ENCODE peak calls at places on chromosomes 4 and X, in seven cellular contexts. One of them, this sample, is unnamed.
A peak's percentile ranks its signal among the peaks of the same experiment; 100 is the strongest.

GRCh38 chr4:47017494-47017893 is 13.9 kb upstream of the GABRB1 start:
- DNase-seq in Daoy: no peak
- DNase-seq in HFF-Myc: no peak
- DNase-seq in SK-N-SH: no peak
- DNase-seq in ureter: no peak
- DNase-seq in NCI-H1417: no peak
- DNase-seq in brain microvascular endothelial cell: peak; percentile 28
- DNase-seq in this sample: no peak

GRCh38 chr4:183200453-183200852 is 101.4 kb downstream of the WWC2 start:
- DNase-seq in Daoy: peak; percentile 80
- DNase-seq in HFF-Myc: peak; percentile 50
- DNase-seq in SK-N-SH: no peak
- DNase-seq in ureter: peak; percentile 47
- DNase-seq in NCI-H1417: no peak
- DNase-seq in brain microvascular endothelial cell: peak; percentile 93
- DNase-seq in this sample: peak; percentile 79

GRCh38 chr4:154503598-154503997 is 12.0 kb upstream of the DCHS2 start:
- DNase-seq in Daoy: no peak
- DNase-seq in HFF-Myc: no peak
- DNase-seq in SK-N-SH: peak; percentile 17
- DNase-seq in ureter: no peak
- DNase-seq in NCI-H1417: peak; percentile 65
- DNase-seq in brain microvascular endothelial cell: no peak
- DNase-seq in this sample: no peak

GRCh38 chr4:8278009-8278395 is 8.4 kb downstream of the HTRA3 start:
- DNase-seq in Daoy: no peak
- DNase-seq in HFF-Myc: no peak
- DNase-seq in SK-N-SH: no peak
- DNase-seq in ureter: no peak
- DNase-seq in NCI-H1417: no peak
- DNase-seq in brain microvascular endothelial cell: peak; percentile 14
- DNase-seq in this sample: no peak

GRCh38 chrX:153966841-153967535 is 4.6 kb downstream of the HCFC1 start:
- DNase-seq in Daoy: no peak
- DNase-seq in HFF-Myc: no peak
- DNase-seq in SK-N-SH: no peak
- DNase-seq in ureter: no peak
- DNase-seq in NCI-H1417: no peak
- DNase-seq in brain microvascular endothelial cell: no peak
- DNase-seq in this sample: no peak

GRCh38 chr4:163343604-163344146 is at the start of gene NPY5R:
- DNase-seq in Daoy: no peak
- DNase-seq in HFF-Myc: no peak
- DNase-seq in SK-N-SH: peak; percentile 29
- DNase-seq in ureter: no peak
- DNase-seq in NCI-H1417: no peak
- DNase-seq in brain microvascular endothelial cell: no peak
- DNase-seq in this sample: no peak

GRCh38 chr4:57191523-57192034 is 81.4 kb upstream of the IGFBP7 start:
- DNase-seq in Daoy: peak; percentile 25
- DNase-seq in HFF-Myc: no peak
- DNase-seq in SK-N-SH: no peak
- DNase-seq in ureter: no peak
- DNase-seq in NCI-H1417: no peak
- DNase-seq in brain microvascular endothelial cell: no peak
- DNase-seq in this sample: no peak

GRCh38 chr4:147760176-147760575 is 28.3 kb downstream of the ARHGAP10 start:
- DNase-seq in Daoy: no peak
- DNase-seq in HFF-Myc: no peak
- DNase-seq in SK-N-SH: no peak
- DNase-seq in ureter: peak; percentile 57
- DNase-seq in NCI-H1417: peak; percentile 40
- DNase-seq in brain microvascular endothelial cell: no peak
- DNase-seq in this sample: no peak

GRCh38 chr4:11611868-11612267 is 183.2 kb upstream of the HS3ST1 start:
- DNase-seq in Daoy: no peak
- DNase-seq in HFF-Myc: no peak
- DNase-seq in SK-N-SH: no peak
- DNase-seq in ureter: no peak
- DNase-seq in NCI-H1417: no peak
- DNase-seq in brain microvascular endothelial cell: no peak
- DNase-seq in this sample: no peak

GRCh38 chr4:6910340-6910959 is 824 bp downstream of the TBC1D14 start:
- DNase-seq in Daoy: no peak
- DNase-seq in HFF-Myc: no peak
- DNase-seq in SK-N-SH: peak; percentile 51
- DNase-seq in ureter: no peak
- DNase-seq in NCI-H1417: no peak
- DNase-seq in brain microvascular endothelial cell: no peak
- DNase-seq in this sample: no peak

GRCh38 chr4:29046166-29046565 is 1674.0 kb upstream of the PCDH7 start:
- DNase-seq in Daoy: no peak
- DNase-seq in HFF-Myc: no peak
- DNase-seq in SK-N-SH: no peak
- DNase-seq in ureter: no peak
- DNase-seq in NCI-H1417: no peak
- DNase-seq in brain microvascular endothelial cell: peak; percentile 63
- DNase-seq in this sample: peak; percentile 43

GRCh38 chrX:23907106-23907495 is 637 bp downstream of the APOO start:
- DNase-seq in Daoy: no peak
- DNase-seq in HFF-Myc: no peak
- DNase-seq in SK-N-SH: no peak
- DNase-seq in ureter: peak; percentile 46
- DNase-seq in NCI-H1417: no peak
- DNase-seq in brain microvascular endothelial cell: no peak
- DNase-seq in this sample: no peak

GRCh38 chr4:139753686-139754085 is 88.1 kb downstream of the MGST2 start:
- DNase-seq in Daoy: no peak
- DNase-seq in HFF-Myc: no peak
- DNase-seq in SK-N-SH: no peak
- DNase-seq in ureter: no peak
- DNase-seq in NCI-H1417: no peak
- DNase-seq in brain microvascular endothelial cell: no peak
- DNase-seq in this sample: no peak

GRCh38 chrX:18620349-18620748 is 51.6 kb downstream of the RS1 start:
- DNase-seq in Daoy: no peak
- DNase-seq in HFF-Myc: no peak
- DNase-seq in SK-N-SH: no peak
- DNase-seq in ureter: no peak
- DNase-seq in NCI-H1417: no peak
- DNase-seq in brain microvascular endothelial cell: no peak
- DNase-seq in this sample: no peak

GRCh38 chr4:161767116-161767515 is 396.7 kb downstream of the FSTL5 start:
- DNase-seq in Daoy: peak; percentile 37
- DNase-seq in HFF-Myc: peak; percentile 16
- DNase-seq in SK-N-SH: no peak
- DNase-seq in ureter: no peak
- DNase-seq in NCI-H1417: no peak
- DNase-seq in brain microvascular endothelial cell: peak; percentile 67
- DNase-seq in this sample: peak; percentile 76

GRCh38 chr4:48212165-48212564 is 57.5 kb downstream of the TEC start:
- DNase-seq in Daoy: no peak
- DNase-seq in HFF-Myc: no peak
- DNase-seq in SK-N-SH: no peak
- DNase-seq in ureter: no peak
- DNase-seq in NCI-H1417: no peak
- DNase-seq in brain microvascular endothelial cell: no peak
- DNase-seq in this sample: no peak

GRCh38 chr4:128153795-128154194 is 92.7 kb downstream of the LARP1B start:
- DNase-seq in Daoy: no peak
- DNase-seq in HFF-Myc: no peak
- DNase-seq in SK-N-SH: no peak
- DNase-seq in ureter: no peak
- DNase-seq in NCI-H1417: no peak
- DNase-seq in brain microvascular endothelial cell: no peak
- DNase-seq in this sample: no peak

GRCh38 chr4:184196730-184197355 is 20.8 kb downstream of the ENPP6 start:
- DNase-seq in Daoy: no peak
- DNase-seq in HFF-Myc: no peak
- DNase-seq in SK-N-SH: no peak
- DNase-seq in ureter: no peak
- DNase-seq in NCI-H1417: no peak
- DNase-seq in brain microvascular endothelial cell: no peak
- DNase-seq in this sample: no peak

GRCh38 chr4:184722798-184723197 is 11.1 kb downstream of the CENPU start:
- DNase-seq in Daoy: no peak
- DNase-seq in HFF-Myc: no peak
- DNase-seq in SK-N-SH: no peak
- DNase-seq in ureter: no peak
- DNase-seq in NCI-H1417: no peak
- DNase-seq in brain microvascular endothelial cell: no peak
- DNase-seq in this sample: no peak

GRCh38 chrX:1389993-1390285 is 2.0 kb downstream of the SLC25A6 start:
- DNase-seq in Daoy: no peak
- DNase-seq in HFF-Myc: no peak
- DNase-seq in SK-N-SH: no peak
- DNase-seq in ureter: no peak
- DNase-seq in NCI-H1417: no peak
- DNase-seq in brain microvascular endothelial cell: no peak
- DNase-seq in this sample: no peak

GRCh38 chr4:100986360-100986868 is 360.9 kb downstream of the PPP3CA start:
- DNase-seq in Daoy: peak; percentile 6
- DNase-seq in HFF-Myc: no peak
- DNase-seq in SK-N-SH: no peak
- DNase-seq in ureter: no peak
- DNase-seq in NCI-H1417: no peak
- DNase-seq in brain microvascular endothelial cell: peak; percentile 7
- DNase-seq in this sample: peak; percentile 22

GRCh38 chr4:10104991-10105276 is 11.7 kb downstream of the WDR1 start:
- DNase-seq in Daoy: no peak
- DNase-seq in HFF-Myc: no peak
- DNase-seq in SK-N-SH: no peak
- DNase-seq in ureter: no peak
- DNase-seq in NCI-H1417: no peak
- DNase-seq in brain microvascular endothelial cell: no peak
- DNase-seq in this sample: no peak

GRCh38 chrX:88977835-88978234 is 230.8 kb downstream of the CPXCR1 start:
- DNase-seq in Daoy: no peak
- DNase-seq in HFF-Myc: no peak
- DNase-seq in SK-N-SH: no peak
- DNase-seq in ureter: no peak
- DNase-seq in NCI-H1417: no peak
- DNase-seq in brain microvascular endothelial cell: no peak
- DNase-seq in this sample: no peak

GRCh38 chr4:151835467-151835866 is 74.7 kb upstream of the GATB start:
- DNase-seq in Daoy: no peak
- DNase-seq in HFF-Myc: no peak
- DNase-seq in SK-N-SH: no peak
- DNase-seq in ureter: no peak
- DNase-seq in NCI-H1417: no peak
- DNase-seq in brain microvascular endothelial cell: no peak
- DNase-seq in this sample: no peak

GRCh38 chr4:89311433-89311832 is 3.8 kb upstream of the GPRIN3 start:
- DNase-seq in Daoy: no peak
- DNase-seq in HFF-Myc: no peak
- DNase-seq in SK-N-SH: no peak
- DNase-seq in ureter: no peak
- DNase-seq in NCI-H1417: no peak
- DNase-seq in brain microvascular endothelial cell: no peak
- DNase-seq in this sample: no peak

GRCh38 chrX:134734343-134735001 is 76.2 kb upstream of the PLAC1 start:
- DNase-seq in Daoy: peak; percentile 42
- DNase-seq in HFF-Myc: peak; percentile 60
- DNase-seq in SK-N-SH: peak; percentile 29
- DNase-seq in ureter: no peak
- DNase-seq in NCI-H1417: peak; percentile 59
- DNase-seq in brain microvascular endothelial cell: no peak
- DNase-seq in this sample: no peak

GRCh38 chr4:106312997-106313522 is 2.9 kb downstream of the TBCK start:
- DNase-seq in Daoy: no peak
- DNase-seq in HFF-Myc: no peak
- DNase-seq in SK-N-SH: no peak
- DNase-seq in ureter: no peak
- DNase-seq in NCI-H1417: no peak
- DNase-seq in brain microvascular endothelial cell: no peak
- DNase-seq in this sample: no peak

GRCh38 chr4:148542922-148543623 is 100.9 kb upstream of the NR3C2 start:
- DNase-seq in Daoy: no peak
- DNase-seq in HFF-Myc: no peak
- DNase-seq in SK-N-SH: no peak
- DNase-seq in ureter: no peak
- DNase-seq in NCI-H1417: no peak
- DNase-seq in brain microvascular endothelial cell: no peak
- DNase-seq in this sample: peak; percentile 2

GRCh38 chr4:186586190-186586589 is 30.8 kb upstream of the MTNR1A start:
- DNase-seq in Daoy: no peak
- DNase-seq in HFF-Myc: no peak
- DNase-seq in SK-N-SH: no peak
- DNase-seq in ureter: no peak
- DNase-seq in NCI-H1417: no peak
- DNase-seq in brain microvascular endothelial cell: peak; percentile 63
- DNase-seq in this sample: no peak